ENCODE peak calls at places on chromosome 19, in five cellular contexts. E, X, Y, F and I are unnamed samples.

GRCh38 chr19:41330946-41331678 is 21.1 kb downstream of the CCDC97 start:
- DNase-seq in E (no peak), X (no peak), Y (no peak), F (no peak), I (no peak)

GRCh38 chr19:48123907-48124675 is 13.5 kb upstream of the PLA2G4C start:
- DNase-seq in F (peak; percentile 34), Y (no peak), X (no peak), E (peak; percentile 70), I (peak; percentile 31)

GRCh38 chr19:5125797-5126497 is 157.0 kb downstream of the KDM4B start:
- DNase-seq in F (no peak), Y (no peak), E (no peak), X (no peak), I (no peak)

GRCh38 chr19:49875801-49876421 is 1.2 kb downstream of the AKT1S1 start:
- DNase-seq in E (peak; percentile 65), F (peak; percentile 75), X (peak; percentile 36), Y (peak; percentile 32), I (peak; percentile 62)

GRCh38 chr19:40804783-40805242 is 5.8 kb downstream of the EGLN2 start:
- DNase-seq in E (no peak), X (no peak), F (no peak), Y (no peak), I (no peak)

GRCh38 chr19:3545669-3546034 is 6.7 kb downstream of the TEKTIP1 start:
- DNase-seq in Y (no peak), E (no peak), X (no peak), F (no peak), I (no peak)

GRCh38 chr19:11578342-11579142 is 1.1 kb upstream of the ACP5 start:
- DNase-seq in E (peak; percentile 38), Y (no peak), X (peak; percentile 44), F (no peak), I (no peak)

GRCh38 chr19:55546822-55547614 is 1.7 kb upstream of the SBK3 start:
- DNase-seq in X (no peak), E (no peak), F (peak; percentile 54), Y (no peak), I (peak; percentile 69)

GRCh38 chr19:3491396-3492119 is 8.3 kb upstream of the SMIM44 start:
- DNase-seq in E (no peak), Y (no peak), F (no peak), X (no peak), I (no peak)

GRCh38 chr19:37906868-37907734 is at the start of gene SIPA1L3:
- DNase-seq in Y (peak; percentile 100), E (peak; percentile 95), F (peak; percentile 99), X (peak; percentile 89), I (peak; percentile 95)

GRCh38 chr19:40280608-40281221 is 4.4 kb downstream of the AKT2 start:
- DNase-seq in F (no peak), X (no peak), E (no peak), Y (no peak), I (no peak)

GRCh38 chr19:35774274-35775045 is 904 bp upstream of the ARHGAP33 start:
- DNase-seq in X (no peak), E (no peak), F (no peak), Y (no peak), I (no peak)

GRCh38 chr19:57786286-57786685 is 16.8 kb downstream of the ZNF586 start:
- DNase-seq in E (no peak), F (no peak), X (no peak), Y (no peak), I (no peak)

GRCh38 chr19:47510516-47511127 is 4.2 kb downstream of the NAPA start:
- DNase-seq in F (no peak), X (no peak), Y (no peak), E (no peak), I (no peak)

GRCh38 chr19:13849991-13850909 is 26.7 kb upstream of the NANOS3 start:
- DNase-seq in X (no peak), F (peak; percentile 92), Y (peak; percentile 48), E (peak; percentile 78), I (peak; percentile 82)

GRCh38 chr19:34131100-34131499 is 41.2 kb upstream of the LSM14A start:
- DNase-seq in Y (no peak), F (peak; percentile 3), X (no peak), E (no peak), I (no peak)